ENCODE peak calls at places on chromosomes 12 and 14, in nine cellular contexts. N is uterus; O is ovary; B is CD4-positive, alpha-beta memory T cell; A is stomach; T is heart right ventricle; Z is trophoblast cell; Y is body of pancreas; X is aorta. K is an unnamed sample.

GRCh38 chr12:130266751-130267150 is 70.9 kb upstream of the PIWIL1 start:
- DNase-seq in N (no peak), O (no peak), B (no peak), A (no peak), T (no peak), Z (peak), Y (no peak), X (no peak), K (peak)

GRCh38 chr14:55458800-55459577 is 18.6 kb upstream of the TBPL2 start:
- DNase-seq in N (no peak), O (no peak), B (no peak), A (no peak), T (no peak), Z (peak), Y (no peak), X (no peak), K (peak)

GRCh38 chr12:132422057-132423043 is 67.6 kb upstream of the FBRSL1 start:
- DNase-seq in N (no peak), O (no peak), B (no peak), A (no peak), T (no peak), Z (no peak), Y (no peak), X (no peak), K (no peak)

GRCh38 chr12:14846878-14847580 is 3.7 kb upstream of the ART4 start:
- DNase-seq in N (no peak), O (no peak), B (no peak), A (no peak), T (no peak), Z (no peak), Y (peak), X (no peak), K (peak)

GRCh38 chr12:108381793-108382436 is 42.8 kb upstream of the CMKLR1 start:
- DNase-seq in N (no peak), O (no peak), B (no peak), A (no peak), T (no peak), Z (peak), Y (no peak), X (no peak), K (peak)

GRCh38 chr14:45181329-45181728 is 45.6 kb downstream of the FANCM start:
- DNase-seq in N (no peak), O (no peak), B (no peak), A (no peak), T (no peak), Z (no peak), Y (no peak), X (no peak), K (no peak)

GRCh38 chr12:124862768-124863408 is 776 bp downstream of the SCARB1 start:
- DNase-seq in N (peak), O (peak), B (peak), A (no peak), T (no peak), Z (peak), Y (no peak), X (no peak), K (no peak)

GRCh38 chr14:37253905-37254304 is 56.2 kb downstream of the MIPOL1 start:
- DNase-seq in N (no peak), O (peak), B (no peak), A (no peak), T (no peak), Z (no peak), Y (peak), X (no peak), K (peak)

GRCh38 chr14:25055998-25056687 is 6.2 kb upstream of the STXBP6 start:
- DNase-seq in N (no peak), O (no peak), B (no peak), A (no peak), T (no peak), Z (no peak), Y (no peak), X (no peak), K (no peak)

GRCh38 chr14:59583755-59584154 is 7.1 kb upstream of the CCDC175 start:
- DNase-seq in N (no peak), O (no peak), B (no peak), A (no peak), T (no peak), Z (no peak), Y (no peak), X (no peak), K (peak)

GRCh38 chr12:90111646-90112565 is 403.3 kb upstream of the ATP2B1 start:
- DNase-seq in N (no peak), O (no peak), B (no peak), A (no peak), T (no peak), Z (no peak), Y (no peak), X (no peak), K (no peak)

GRCh38 chr14:40240456-40240855 is 808.2 kb upstream of the FBXO33 start:
- DNase-seq in N (no peak), O (no peak), B (no peak), A (no peak), T (no peak), Z (no peak), Y (no peak), X (no peak), K (no peak)

GRCh38 chr14:99687284-99688209 is 3.4 kb downstream of the CYP46A1 start:
- DNase-seq in N (peak), O (no peak), B (peak), A (no peak), T (no peak), Z (peak), Y (no peak), X (peak), K (no peak)

GRCh38 chr14:96225745-96226151 is 21.1 kb downstream of the BDKRB2 start:
- DNase-seq in N (no peak), O (no peak), B (no peak), A (no peak), T (peak), Z (no peak), Y (no peak), X (no peak), K (peak)

GRCh38 chr14:75493580-75494130 is 28.6 kb upstream of the BATF start:
- DNase-seq in N (no peak), O (no peak), B (no peak), A (no peak), T (no peak), Z (no peak), Y (no peak), X (no peak), K (no peak)

GRCh38 chr12:99658950-99659349 is 11.4 kb downstream of the GARIN6 start:
- DNase-seq in N (no peak), O (no peak), B (no peak), A (no peak), T (no peak), Z (no peak), Y (no peak), X (no peak), K (peak)

GRCh38 chr14:58637040-58637390 is 747 bp upstream of the DACT1 start:
- DNase-seq in N (peak), O (peak), B (peak), A (peak), T (peak), Z (peak), Y (peak), X (peak), K (peak)

GRCh38 chr12:25767613-25768012 is 190.9 kb upstream of the RASSF8 start:
- DNase-seq in N (no peak), O (no peak), B (no peak), A (no peak), T (no peak), Z (no peak), Y (no peak), X (no peak), K (no peak)

GRCh38 chr12:118055144-118055557 is 5.8 kb downstream of the WSB2 start:
- DNase-seq in N (no peak), O (peak), B (peak), A (peak), T (peak), Z (peak), Y (peak), X (peak), K (no peak)

GRCh38 chr14:96253140-96253539 is 2.9 kb upstream of the BDKRB1 start:
- DNase-seq in N (no peak), O (no peak), B (no peak), A (no peak), T (no peak), Z (peak), Y (peak), X (no peak), K (no peak)

GRCh38 chr12:104588048-104588942 is 131.5 kb downstream of the CHST11 start:
- DNase-seq in N (no peak), O (no peak), B (no peak), A (no peak), T (no peak), Z (peak), Y (no peak), X (no peak), K (no peak)
- H3K4me3 ChIP-seq in N (no peak), O (no peak), B (no peak), A (no peak), T (no peak), Z (no peak), Y (no peak), X (no peak), K (no peak)

DNA sequence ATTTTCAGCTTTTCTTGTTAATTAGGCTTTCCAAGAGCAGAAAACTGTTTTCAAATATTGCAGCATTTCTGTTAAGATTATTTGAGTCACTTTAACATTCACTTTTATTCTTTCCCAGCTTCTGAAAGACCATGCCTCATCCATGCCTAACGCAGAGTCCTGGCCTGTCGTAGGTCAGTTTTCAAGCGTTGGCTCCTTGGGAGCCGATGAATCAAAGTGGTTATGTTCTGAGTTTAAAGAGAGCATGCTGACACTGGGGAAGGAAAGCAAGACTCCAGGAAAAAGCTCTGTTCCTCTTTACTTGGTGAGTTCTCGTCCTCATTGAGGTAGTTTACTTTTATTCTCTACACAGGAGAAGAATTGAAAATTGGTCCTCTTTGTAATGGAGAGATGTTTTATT is 33.1 kb downstream of the TDP1 start:
- DNase-seq in N (no peak), O (no peak), B (no peak), A (no peak), T (no peak), Z (no peak), Y (no peak), X (no peak), K (no peak)
- H3K27ac ChIP-seq in N (no peak), O (no peak), B (no peak), A (no peak), T (no peak), Z (no peak), Y (no peak), X (no peak), K (no peak)

GRCh38 chr14:32932302-32932920 is 6.3 kb upstream of the NPAS3 start:
- DNase-seq in N (no peak), O (no peak), B (no peak), A (no peak), T (no peak), Z (no peak), Y (no peak), X (no peak), K (no peak)
- H3K4me3 ChIP-seq in N (no peak), O (peak), B (no peak), A (peak), T (peak), Z (no peak), Y (no peak), X (no peak), K (peak)

GRCh38 chr12:52992699-52993557 is 13.3 kb upstream of the EIF4B start:
- DNase-seq in N (no peak), O (no peak), B (no peak), A (peak), T (no peak), Z (peak), Y (peak), X (peak), K (no peak)
- H3K27ac ChIP-seq in N (no peak), O (no peak), B (no peak), A (peak), T (no peak), Z (peak), Y (peak), X (no peak), K (no peak)

GRCh38 chr12:122067966-122068365 is 10.6 kb upstream of the MLXIP start:
- DNase-seq in N (no peak), O (peak), B (no peak), A (peak), T (peak), Z (no peak), Y (no peak), X (no peak), K (peak)
- H3K4me3 ChIP-seq in N (no peak), O (no peak), B (no peak), A (no peak), T (no peak), Z (no peak), Y (no peak), X (no peak), K (no peak)

K was measured in cardiac muscle cell.